ENCODE peak calls at places on chromosome 3, in eight cellular contexts. N is AG04450, Z is WTC11, R is D721Med, T is PC-3, J is body of pancreas, F is RWPE1, U is HepG2. M is an unnamed sample.

GRCh38 chr3:160092760-160093159 is 104.1 kb downstream of the IL12A start:
- DNase-seq in N (no peak), Z (no peak), R (no peak), T (no peak), J (no peak), F (no peak), U (no peak), M (no peak)

GRCh38 chr3:172210355-172210754 is 171.0 kb downstream of the FNDC3B start:
- DNase-seq in N (no peak), Z (no peak), R (no peak), T (no peak), J (no peak), F (no peak), U (no peak), M (peak; percentile 33)

GRCh38 chr3:10482631-10483363 is 22.6 kb downstream of the ATP2B2 start:
- DNase-seq in N (no peak), Z (no peak), R (no peak), T (no peak), J (no peak), F (no peak), U (no peak), M (no peak)

GRCh38 chr3:107429330-107430181 is 52.3 kb downstream of the CCDC54 start:
- DNase-seq in N (peak; percentile 70), Z (peak; percentile 82), R (peak; percentile 57), T (peak; percentile 90), J (peak; percentile 65), F (peak; percentile 73), U (peak; percentile 56), M (peak; percentile 82)

GRCh38 chr3:188948658-188949400 is 222.9 kb upstream of the TPRG1 start:
- DNase-seq in N (peak; percentile 78), Z (no peak), R (no peak), T (peak; percentile 87), J (peak; percentile 79), F (peak; percentile 65), U (peak; percentile 48), M (peak; percentile 97)

GRCh38 chr3:186090884-186091283 is 18.0 kb downstream of the ETV5 start:
- DNase-seq in N (no peak), Z (no peak), R (no peak), T (no peak), J (no peak), F (no peak), U (no peak), M (no peak)

GRCh38 chr3:167884481-167884880 is 149.0 kb downstream of the SERPINI1 start:
- DNase-seq in N (no peak), Z (no peak), R (no peak), T (no peak), J (no peak), F (no peak), U (no peak), M (no peak)

GRCh38 chr3:182241196-182241776 is 529.6 kb downstream of the SOX2 start:
- DNase-seq in N (no peak), Z (no peak), R (no peak), T (no peak), J (no peak), F (no peak), U (no peak), M (no peak)

GRCh38 chr3:14177580-14178246 is 688 bp downstream of the XPC start:
- DNase-seq in N (no peak), Z (no peak), R (no peak), T (no peak), J (no peak), F (no peak), U (peak; percentile 15), M (no peak)

GRCh38 chr3:67655364-67656121 is 1.1 kb upstream of the SUCLG2 start:
- DNase-seq in N (no peak), Z (no peak), R (no peak), T (no peak), J (peak; percentile 53), F (no peak), U (peak; percentile 20), M (no peak)

GRCh38 chr3:47578691-47579632 is at the start of gene CSPG5:
- DNase-seq in N (no peak), Z (peak; percentile 44), R (peak; percentile 87), T (no peak), J (peak; percentile 17), F (no peak), U (no peak), M (no peak)

GRCh38 chr3:162629372-162629771 is 1132.8 kb downstream of the OTOL1 start:
- DNase-seq in N (no peak), Z (no peak), R (no peak), T (no peak), J (no peak), F (no peak), U (no peak), M (no peak)

GRCh38 chr3:45145681-45146614 is at the start of gene CDCP1:
- DNase-seq in N (no peak), Z (peak; percentile 57), R (no peak), T (peak; percentile 81), J (peak; percentile 73), F (peak; percentile 72), U (no peak), M (peak; percentile 70)

GRCh38 chr3:87167634-87168456 is 59.3 kb upstream of the CHMP2B start:
- DNase-seq in N (no peak), Z (no peak), R (no peak), T (peak; percentile 84), J (peak; percentile 56), F (peak; percentile 2), U (peak; percentile 31), M (peak; percentile 70)

GRCh38 chr3:143287403-143287802 is 167.8 kb downstream of the CHST2 start:
- DNase-seq in N (no peak), Z (no peak), R (no peak), T (peak; percentile 28), J (no peak), F (no peak), U (no peak), M (no peak)

GRCh38 chr3:36843065-36844051 is 79.0 kb upstream of the DCLK3 start:
- DNase-seq in N (no peak), Z (peak; percentile 81), R (no peak), T (peak; percentile 56), J (no peak), F (peak; percentile 8), U (peak; percentile 24), M (peak; percentile 51)

GRCh38 chr3:32454731-32455608 is 47.7 kb downstream of the CMTM6 start:
- DNase-seq in N (no peak), Z (no peak), R (no peak), T (no peak), J (no peak), F (no peak), U (no peak), M (no peak)

GRCh38 chr3:142159083-142159740 is 9.9 kb upstream of the TFDP2 start:
- DNase-seq in N (no peak), Z (no peak), R (no peak), T (no peak), J (no peak), F (no peak), U (no peak), M (no peak)

GRCh38 chr3:129614927-129615363 is 8.5 kb upstream of the PLXND1 start:
- DNase-seq in N (no peak), Z (no peak), R (no peak), T (no peak), J (peak; percentile 71), F (no peak), U (no peak), M (no peak)

DNA sequence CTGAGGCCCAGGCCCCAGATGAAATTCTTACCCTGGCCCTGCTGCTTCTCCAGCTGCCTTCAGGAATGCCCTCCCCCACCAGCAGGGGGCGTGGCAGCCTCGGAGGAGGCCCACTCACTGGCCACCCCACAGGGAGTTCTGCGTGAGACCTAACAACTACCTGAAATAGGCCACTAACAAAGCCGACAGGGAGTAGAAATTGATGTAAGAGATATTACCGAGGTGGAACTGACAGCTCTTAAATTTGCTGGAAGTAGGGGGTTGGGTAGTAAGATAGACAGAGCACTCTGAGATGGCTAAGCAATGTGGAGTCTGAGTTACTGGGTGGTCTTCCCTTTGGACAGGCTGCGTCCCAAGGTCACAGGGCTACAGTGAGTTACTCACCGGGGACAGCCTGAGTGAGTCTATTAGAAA is 240.8 kb downstream of the SHOX2 start:
- DNase-seq in N (no peak), Z (peak; percentile 81), R (no peak), T (peak; percentile 60), J (no peak), F (peak; percentile 13), U (peak; percentile 2), M (peak; percentile 52)
- TF ChIP-seq CTCF in N (peak; percentile 41), Z (peak; percentile 93), R (peak; percentile 76), T (peak; percentile 97), J (peak; percentile 27), F (no peak), U (peak; percentile 85), M (peak; percentile 64)

GRCh38 chr3:156373654-156374053 is 181.3 kb downstream of the SSR3 start:
- DNase-seq in N (no peak), Z (no peak), R (no peak), T (no peak), J (no peak), F (no peak), U (no peak), M (no peak)

GRCh38 chr3:156378871-156379270 is 176.0 kb downstream of the SSR3 start:
- DNase-seq in N (no peak), Z (no peak), R (no peak), T (no peak), J (no peak), F (no peak), U (no peak), M (no peak)

GRCh38 chr3:156373095-156373494 is 181.8 kb downstream of the SSR3 start:
- DNase-seq in N (no peak), Z (no peak), R (no peak), T (no peak), J (no peak), F (no peak), U (no peak), M (no peak)

GRCh38 chr3:156377266-156377665 is 177.7 kb downstream of the SSR3 start:
- DNase-seq in N (no peak), Z (no peak), R (no peak), T (no peak), J (no peak), F (no peak), U (no peak), M (no peak)

GRCh38 chr3:156376199-156376598 is 178.7 kb downstream of the SSR3 start:
- DNase-seq in N (no peak), Z (no peak), R (no peak), T (no peak), J (no peak), F (no peak), U (no peak), M (no peak)
- TF ChIP-seq CTCF in N (no peak), Z (no peak), R (no peak), T (no peak), J (no peak), F (no peak), U (no peak), M (no peak)

GRCh38 chr3:43699864-43700263 is 9.1 kb downstream of the ABHD5 start:
- DNase-seq in N (no peak), Z (peak; percentile 15), R (no peak), T (peak; percentile 63), J (no peak), F (no peak), U (no peak), M (peak; percentile 52)
- TF ChIP-seq CTCF in N (peak; percentile 33), Z (no peak), R (no peak), T (peak; percentile 74), J (no peak), F (no peak), U (no peak), M (peak; percentile 38)

DNA sequence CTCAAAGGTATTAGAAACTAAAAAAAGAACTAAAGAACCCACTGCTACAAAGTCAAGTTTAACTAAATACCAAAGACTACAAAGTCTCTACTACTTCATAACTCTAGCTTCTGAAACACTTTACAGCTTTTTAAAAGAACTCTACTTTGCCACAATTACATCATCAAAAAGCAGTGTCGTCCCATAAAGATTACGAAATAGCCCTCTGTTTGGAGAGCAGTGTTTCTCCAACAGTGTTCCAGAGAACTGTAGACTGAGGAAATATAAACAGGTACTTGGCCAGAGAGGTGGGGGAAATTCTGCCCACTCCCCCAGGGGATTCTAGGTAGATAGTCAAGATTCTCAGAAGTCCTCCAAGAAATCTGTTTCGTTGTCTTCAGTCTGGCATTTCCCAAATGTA is 225.6 kb downstream of the PDZRN3 start:
- DNase-seq in N (no peak), Z (no peak), R (no peak), T (no peak), J (no peak), F (no peak), U (no peak), M (peak; percentile 8)
- TF ChIP-seq CTCF in N (no peak), Z (no peak), R (no peak), T (no peak), J (no peak), F (no peak), U (no peak), M (no peak)